ENCODE peak calls at places on chromosomes 11 and 22, in eight cellular contexts. One of them, this sample, is unnamed.

GRCh38 chr11:67999704-68000103 is 4.2 kb downstream of the UNC93B1 start:
- DNase-seq in HFFc6: no peak
- DNase-seq in NCI-H1092: no peak
- DNase-seq in neuronal stem cell: no peak
- DNase-seq in lung: no peak
- DNase-seq in G401: no peak
- DNase-seq in naive thymus-derived CD8-positive, alpha-beta T cell: no peak
- DNase-seq in AML-193: no peak
- DNase-seq in this sample: no peak

GRCh38 chr22:39559456-39560105 is 11.0 kb upstream of the CACNA1I start:
- DNase-seq in lung: no peak
- DNase-seq in NCI-H1092: no peak
- DNase-seq in AML-193: no peak
- DNase-seq in G401: no peak
- DNase-seq in neuronal stem cell: no peak
- DNase-seq in HFFc6: peak; percentile 27
- DNase-seq in naive thymus-derived CD8-positive, alpha-beta T cell: no peak
- DNase-seq in this sample: peak; percentile 16

GRCh38 chr11:2380807-2381350 is 3.8 kb downstream of the CD81 start:
- DNase-seq in AML-193: no peak
- DNase-seq in G401: no peak
- DNase-seq in naive thymus-derived CD8-positive, alpha-beta T cell: no peak
- DNase-seq in HFFc6: no peak
- DNase-seq in NCI-H1092: no peak
- DNase-seq in neuronal stem cell: no peak
- DNase-seq in lung: peak; percentile 80
- DNase-seq in this sample: no peak

GRCh38 chr11:126992065-126992803 is 8.3 kb downstream of the KIRREL3 start:
- DNase-seq in AML-193: no peak
- DNase-seq in lung: no peak
- DNase-seq in G401: no peak
- DNase-seq in naive thymus-derived CD8-positive, alpha-beta T cell: no peak
- DNase-seq in HFFc6: peak; percentile 99
- DNase-seq in neuronal stem cell: no peak
- DNase-seq in NCI-H1092: no peak
- DNase-seq in this sample: peak; percentile 94

GRCh38 chr11:69080361-69080973 is 31.7 kb downstream of the TPCN2 start:
- DNase-seq in HFFc6: peak; percentile 65
- DNase-seq in neuronal stem cell: no peak
- DNase-seq in G401: no peak
- DNase-seq in lung: no peak
- DNase-seq in naive thymus-derived CD8-positive, alpha-beta T cell: peak; percentile 9
- DNase-seq in NCI-H1092: no peak
- DNase-seq in AML-193: no peak
- DNase-seq in this sample: peak; percentile 32

GRCh38 chr11:118911113-118911879 is 14.4 kb downstream of the BCL9L start:
- DNase-seq in AML-193: no peak
- DNase-seq in naive thymus-derived CD8-positive, alpha-beta T cell: no peak
- DNase-seq in HFFc6: peak; percentile 68
- DNase-seq in lung: no peak
- DNase-seq in neuronal stem cell: no peak
- DNase-seq in NCI-H1092: no peak
- DNase-seq in G401: peak; percentile 47
- DNase-seq in this sample: peak; percentile 57

GRCh38 chr11:118649941-118650340 is 29.5 kb downstream of the TREH start:
- DNase-seq in naive thymus-derived CD8-positive, alpha-beta T cell: no peak
- DNase-seq in lung: no peak
- DNase-seq in neuronal stem cell: no peak
- DNase-seq in G401: no peak
- DNase-seq in NCI-H1092: no peak
- DNase-seq in AML-193: no peak
- DNase-seq in HFFc6: no peak
- DNase-seq in this sample: no peak

GRCh38 chr11:128757886-128758612 is 64.2 kb downstream of the FLI1 start:
- DNase-seq in NCI-H1092: no peak
- DNase-seq in AML-193: no peak
- DNase-seq in G401: no peak
- DNase-seq in lung: no peak
- DNase-seq in neuronal stem cell: no peak
- DNase-seq in naive thymus-derived CD8-positive, alpha-beta T cell: no peak
- DNase-seq in HFFc6: no peak
- DNase-seq in this sample: no peak

GRCh38 chr22:45271667-45272188 is 13.0 kb upstream of the UPK3A start:
- DNase-seq in HFFc6: no peak
- DNase-seq in lung: no peak
- DNase-seq in G401: peak; percentile 15
- DNase-seq in NCI-H1092: no peak
- DNase-seq in neuronal stem cell: no peak
- DNase-seq in AML-193: no peak
- DNase-seq in naive thymus-derived CD8-positive, alpha-beta T cell: no peak
- DNase-seq in this sample: no peak

GRCh38 chr11:119729581-119730346 is 764 bp upstream of the NECTIN1 start:
- DNase-seq in HFFc6: peak; percentile 34
- DNase-seq in NCI-H1092: no peak
- DNase-seq in lung: peak; percentile 71
- DNase-seq in AML-193: peak; percentile 17
- DNase-seq in naive thymus-derived CD8-positive, alpha-beta T cell: no peak
- DNase-seq in neuronal stem cell: peak; percentile 29
- DNase-seq in G401: no peak
- DNase-seq in this sample: peak; percentile 13

This sample was measured in renal cortical epithelial cell.